ENCODE peak calls at places on chromosomes 7 and 10, in eight cellular contexts. H is adipocyte, Z is amniotic epithelial cell, L is NCI-H2171 treated with DMSO at 0.1 percent for 48 hours, O is stromal cell of bone marrow, W is stomach, M is breast epithelium, S is endodermal cell. I is an unnamed sample.

GRCh38 chr10:103199498-103199897 is 6.4 kb upstream of the NT5C2 start:
- DNase-seq in H (no peak), Z (no peak), L (no peak), O (no peak), W (no peak), M (no peak), S (no peak), I (no peak)

GRCh38 chr10:9243861-9244515 is 1189.5 kb downstream of the GATA3 start:
- DNase-seq in H (no peak), Z (no peak), L (no peak), O (no peak), W (no peak), M (no peak), S (no peak), I (no peak)

GRCh38 chr7:157004050-157004838 is 6.2 kb downstream of the MNX1 start:
- DNase-seq in H (peak), Z (peak), L (no peak), O (peak), W (no peak), M (no peak), S (peak), I (no peak)

GRCh38 chr10:90947025-90947960 is 26.4 kb upstream of the ANKRD1 start:
- DNase-seq in H (peak), Z (no peak), L (no peak), O (no peak), W (no peak), M (no peak), S (no peak), I (no peak)

GRCh38 chr7:44236333-44236728 is 35.6 kb downstream of the YKT6 start:
- DNase-seq in H (no peak), Z (no peak), L (no peak), O (no peak), W (no peak), M (no peak), S (peak), I (no peak)

GRCh38 chr10:89373916-89374711 is 3.7 kb upstream of the IFIT1B start:
- DNase-seq in H (peak), Z (peak), L (no peak), O (peak), W (peak), M (peak), S (no peak), I (peak)

GRCh38 chr7:4042402-4042801 is 639.7 kb upstream of the FOXK1 start:
- DNase-seq in H (no peak), Z (no peak), L (peak), O (no peak), W (no peak), M (no peak), S (peak), I (no peak)

GRCh38 chr7:155919400-155920067 is 107.3 kb upstream of the SHH start:
- DNase-seq in H (no peak), Z (no peak), L (no peak), O (no peak), W (no peak), M (no peak), S (no peak), I (no peak)

GRCh38 chr10:74450623-74451022 is 299.6 kb downstream of the ADK start:
- DNase-seq in H (no peak), Z (no peak), L (no peak), O (no peak), W (no peak), M (no peak), S (no peak), I (no peak)

GRCh38 chr10:118978998-118979350 is 50.5 kb upstream of the NANOS1 start:
- DNase-seq in H (no peak), Z (no peak), L (no peak), O (no peak), W (no peak), M (no peak), S (peak), I (no peak)

GRCh38 chr7:112759905-112760304 is 30.3 kb downstream of the TMEM168 start:
- DNase-seq in H (no peak), Z (peak), L (no peak), O (no peak), W (no peak), M (no peak), S (no peak), I (no peak)

GRCh38 chr10:62224606-62225005 is 44.0 kb downstream of the RTKN2 start:
- DNase-seq in H (peak), Z (peak), L (no peak), O (no peak), W (no peak), M (no peak), S (peak), I (no peak)

GRCh38 chr10:69215405-69216176 is 4.5 kb upstream of the HKDC1 start:
- DNase-seq in H (no peak), Z (no peak), L (no peak), O (no peak), W (no peak), M (no peak), S (no peak), I (no peak)